ENCODE peak calls at places on chromosomes 11 and 22, in six cellular contexts. One of them, this sample, is unnamed.

GRCh38 chr11:128946646-128947045 is 4.0 kb upstream of the TP53AIP1 start:
- DNase-seq in HepG2: no peak
- DNase-seq in GM23338: no peak
- DNase-seq in K562: no peak
- DNase-seq in H1: no peak
- DNase-seq in WTC11: no peak
- DNase-seq in this sample: no peak

GRCh38 chr22:37675930-37676571 is 615 bp downstream of the LGALS1 start:
- DNase-seq in GM23338: peak; percentile 26
- DNase-seq in WTC11: no peak
- DNase-seq in K562: no peak
- DNase-seq in HepG2: no peak
- DNase-seq in H1: peak; percentile 53
- DNase-seq in this sample: no peak

GRCh38 chr11:94737171-94737611 is 31.0 kb upstream of the AMOTL1 start:
- DNase-seq in WTC11: no peak
- DNase-seq in H1: no peak
- DNase-seq in K562: no peak
- DNase-seq in GM23338: no peak
- DNase-seq in HepG2: peak; percentile 11
- DNase-seq in this sample: no peak

GRCh38 chr11:116605543-116605942 is 167.2 kb downstream of the BUD13 start:
- DNase-seq in HepG2: peak; percentile 58
- DNase-seq in H1: peak; percentile 96
- DNase-seq in WTC11: peak; percentile 95
- DNase-seq in GM23338: peak; percentile 95
- DNase-seq in K562: peak; percentile 40
- DNase-seq in this sample: no peak

GRCh38 chr11:64758330-64759079 is 1.3 kb downstream of the PYGM start:
- DNase-seq in GM23338: no peak
- DNase-seq in H1: no peak
- DNase-seq in K562: peak; percentile 8
- DNase-seq in WTC11: no peak
- DNase-seq in HepG2: no peak
- DNase-seq in this sample: no peak

GRCh38 chr22:32281092-32281491 is 25.9 kb upstream of the SLC5A4 start:
- DNase-seq in HepG2: no peak
- DNase-seq in H1: no peak
- DNase-seq in WTC11: no peak
- DNase-seq in GM23338: no peak
- DNase-seq in K562: no peak
- DNase-seq in this sample: no peak

GRCh38 chr22:36470162-36470993 is 11.1 kb downstream of the TXN2 start:
- DNase-seq in WTC11: peak; percentile 86
- DNase-seq in HepG2: peak; percentile 76
- DNase-seq in H1: peak; percentile 83
- DNase-seq in GM23338: peak; percentile 93
- DNase-seq in K562: peak; percentile 66
- DNase-seq in this sample: no peak

GRCh38 chr11:42631223-42631843 is 680.5 kb upstream of the API5 start:
- DNase-seq in K562: no peak
- DNase-seq in HepG2: peak; percentile 12
- DNase-seq in H1: no peak
- DNase-seq in WTC11: no peak
- DNase-seq in GM23338: peak; percentile 40
- DNase-seq in this sample: no peak

GRCh38 chr11:33507967-33508366 is 192.7 kb downstream of the C11orf91 start:
- DNase-seq in K562: no peak
- DNase-seq in H1: no peak
- DNase-seq in WTC11: peak; percentile 16
- DNase-seq in HepG2: peak; percentile 21
- DNase-seq in GM23338: peak; percentile 77
- DNase-seq in this sample: no peak

GRCh38 chr11:97965849-97966646 is 1054.7 kb upstream of the CNTN5 start:
- DNase-seq in H1: no peak
- DNase-seq in HepG2: no peak
- DNase-seq in WTC11: no peak
- DNase-seq in GM23338: no peak
- DNase-seq in K562: no peak
- DNase-seq in this sample: no peak

GRCh38 chr11:69947772-69948255 is 128.6 kb upstream of the FGF3 start:
- DNase-seq in H1: no peak
- DNase-seq in GM23338: no peak
- DNase-seq in K562: no peak
- DNase-seq in HepG2: no peak
- DNase-seq in WTC11: no peak
- DNase-seq in this sample: no peak

GRCh38 chr11:7569044-7569443 is 55.2 kb downstream of the PPFIBP2 start:
- DNase-seq in HepG2: no peak
- DNase-seq in WTC11: no peak
- DNase-seq in K562: no peak
- DNase-seq in GM23338: no peak
- DNase-seq in H1: no peak
- DNase-seq in this sample: no peak

DNA sequence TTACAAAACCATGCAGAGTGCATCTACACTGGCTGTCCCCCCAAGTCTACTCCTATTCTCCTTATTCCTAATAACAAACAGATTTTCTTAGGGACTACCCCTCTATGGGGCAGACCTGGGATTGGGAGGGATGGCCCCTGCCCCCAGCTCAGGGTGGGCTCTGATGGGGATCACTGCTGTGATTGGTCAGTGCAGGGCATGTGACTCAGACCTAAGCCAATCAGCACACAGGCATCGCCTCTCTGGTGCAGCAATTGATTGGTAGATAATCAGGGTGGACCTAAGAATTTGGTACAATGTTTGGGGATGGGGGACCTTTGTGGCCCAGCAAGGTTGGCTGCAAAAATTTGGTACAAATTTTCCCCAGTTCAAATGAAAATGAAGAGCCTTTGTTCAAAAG is 57.2 kb upstream of the SHANK2 start:
- DNase-seq in K562: peak; percentile 48
- DNase-seq in HepG2: no peak
- DNase-seq in GM23338: no peak
- DNase-seq in WTC11: no peak
- DNase-seq in H1: peak; percentile 35
- DNase-seq in this sample: no peak
- TF ChIP-seq CREB1 in K562: no peak
- TF ChIP-seq CREB1 in HepG2: no peak
- TF ChIP-seq CREB1 in GM23338: no peak
- TF ChIP-seq CREB1 in WTC11: no peak
- TF ChIP-seq CREB1 in H1: no peak
- TF ChIP-seq CREB1 in this sample: no peak

GRCh38 chr22:19483481-19484244 is 3.9 kb downstream of the CDC45 start:
- DNase-seq in WTC11: no peak
- DNase-seq in H1: no peak
- DNase-seq in GM23338: no peak
- DNase-seq in HepG2: no peak
- DNase-seq in K562: no peak
- DNase-seq in this sample: no peak
- TF ChIP-seq CREB1 in WTC11: no peak
- TF ChIP-seq CREB1 in H1: no peak
- TF ChIP-seq CREB1 in GM23338: no peak
- TF ChIP-seq CREB1 in HepG2: no peak
- TF ChIP-seq CREB1 in K562: no peak
- TF ChIP-seq CREB1 in this sample: no peak

GRCh38 chr11:113534625-113535024 is 59.4 kb upstream of the DRD2 start:
- DNase-seq in WTC11: no peak
- DNase-seq in GM23338: no peak
- DNase-seq in K562: no peak
- DNase-seq in HepG2: no peak
- DNase-seq in H1: no peak
- DNase-seq in this sample: no peak

GRCh38 chr11:113531078-113531477 is 55.9 kb upstream of the DRD2 start:
- DNase-seq in K562: no peak
- DNase-seq in HepG2: no peak
- DNase-seq in GM23338: no peak
- DNase-seq in WTC11: no peak
- DNase-seq in H1: no peak
- DNase-seq in this sample: no peak

GRCh38 chr11:113533425-113533698 is 58.2 kb upstream of the DRD2 start:
- DNase-seq in H1: no peak
- DNase-seq in WTC11: no peak
- DNase-seq in HepG2: no peak
- DNase-seq in K562: no peak
- DNase-seq in GM23338: no peak
- DNase-seq in this sample: no peak

GRCh38 chr11:113531575-113532451 is 56.6 kb upstream of the DRD2 start:
- DNase-seq in HepG2: no peak
- DNase-seq in WTC11: no peak
- DNase-seq in K562: no peak
- DNase-seq in H1: no peak
- DNase-seq in GM23338: no peak
- DNase-seq in this sample: no peak

DNA sequence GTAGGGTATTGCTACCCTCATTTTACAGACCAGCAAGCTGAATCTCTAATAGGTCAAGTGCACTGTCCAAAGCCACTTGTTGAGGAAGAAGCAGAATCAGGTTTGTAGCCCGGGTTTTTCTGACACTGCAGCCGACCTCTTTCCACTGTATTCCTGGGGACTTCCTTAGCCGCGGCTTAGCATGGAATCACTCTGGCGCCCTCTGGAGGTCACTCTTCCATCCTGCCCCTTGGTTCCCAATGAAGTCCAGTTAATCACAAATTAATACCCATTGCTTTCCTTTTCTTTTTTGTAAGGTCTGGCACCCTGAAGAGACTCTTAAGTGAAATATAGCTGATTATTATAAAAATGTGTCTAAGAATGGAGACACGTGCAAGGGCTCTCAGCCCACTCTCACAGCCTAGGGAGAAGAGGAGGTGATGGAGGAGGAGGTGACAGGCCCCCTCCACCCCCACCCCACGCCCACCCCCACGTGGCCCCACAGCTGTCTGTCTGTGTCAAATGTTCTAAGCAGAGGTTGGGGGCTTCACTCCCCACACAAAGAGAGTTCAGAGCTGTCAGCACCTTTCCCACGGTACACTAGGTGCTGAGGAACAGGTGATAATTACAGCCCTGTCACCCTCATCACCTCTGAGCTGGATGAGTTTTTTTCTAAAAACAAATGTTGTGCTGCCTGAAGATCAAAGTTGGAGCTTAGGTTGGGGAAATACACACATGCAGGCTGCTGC is 57.7 kb upstream of the DRD2 start:
- DNase-seq in HepG2: peak; percentile 46
- DNase-seq in GM23338: peak; percentile 93
- DNase-seq in WTC11: peak; percentile 85
- DNase-seq in H1: peak; percentile 91
- DNase-seq in K562: peak; percentile 65
- DNase-seq in this sample: no peak
- TF ChIP-seq CREB1 in HepG2: no peak
- TF ChIP-seq CREB1 in GM23338: no peak
- TF ChIP-seq CREB1 in WTC11: no peak
- TF ChIP-seq CREB1 in H1: no peak
- TF ChIP-seq CREB1 in K562: no peak
- TF ChIP-seq CREB1 in this sample: no peak

DNA sequence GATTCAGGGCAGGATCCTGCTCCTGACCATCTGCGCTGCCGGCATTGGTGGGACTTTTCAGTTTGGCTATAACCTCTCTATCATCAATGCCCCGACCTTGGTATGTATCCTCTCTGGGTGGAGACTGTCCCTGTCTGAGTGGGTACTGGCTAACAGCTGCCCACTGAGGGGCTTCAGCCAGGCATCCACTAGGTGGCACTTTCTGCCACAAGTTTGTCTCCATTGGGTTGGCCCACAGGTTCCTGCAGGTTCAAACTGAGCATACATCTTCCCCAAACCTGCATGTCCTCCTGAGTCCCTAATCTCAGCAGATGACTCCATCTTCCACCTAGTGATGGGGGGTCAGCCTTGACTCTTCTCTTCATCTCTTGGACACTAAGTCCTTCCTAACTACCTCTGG is 4.4 kb downstream of the SLC2A11 start:
- DNase-seq in WTC11: peak; percentile 60
- DNase-seq in HepG2: no peak
- DNase-seq in GM23338: peak; percentile 74
- DNase-seq in K562: peak; percentile 57
- DNase-seq in H1: peak; percentile 55
- DNase-seq in this sample: no peak
- TF ChIP-seq CREB1 in WTC11: no peak
- TF ChIP-seq CREB1 in HepG2: no peak
- TF ChIP-seq CREB1 in GM23338: no peak
- TF ChIP-seq CREB1 in K562: no peak
- TF ChIP-seq CREB1 in H1: no peak
- TF ChIP-seq CREB1 in this sample: no peak

GRCh38 chr11:78767409-78767932 is 192.8 kb upstream of the NARS2 start:
- DNase-seq in HepG2: no peak
- DNase-seq in H1: no peak
- DNase-seq in WTC11: no peak
- DNase-seq in K562: no peak
- DNase-seq in GM23338: no peak
- DNase-seq in this sample: no peak
- TF ChIP-seq CREB1 in HepG2: no peak
- TF ChIP-seq CREB1 in H1: no peak
- TF ChIP-seq CREB1 in WTC11: no peak
- TF ChIP-seq CREB1 in K562: no peak
- TF ChIP-seq CREB1 in GM23338: no peak
- TF ChIP-seq CREB1 in this sample: no peak

DNA sequence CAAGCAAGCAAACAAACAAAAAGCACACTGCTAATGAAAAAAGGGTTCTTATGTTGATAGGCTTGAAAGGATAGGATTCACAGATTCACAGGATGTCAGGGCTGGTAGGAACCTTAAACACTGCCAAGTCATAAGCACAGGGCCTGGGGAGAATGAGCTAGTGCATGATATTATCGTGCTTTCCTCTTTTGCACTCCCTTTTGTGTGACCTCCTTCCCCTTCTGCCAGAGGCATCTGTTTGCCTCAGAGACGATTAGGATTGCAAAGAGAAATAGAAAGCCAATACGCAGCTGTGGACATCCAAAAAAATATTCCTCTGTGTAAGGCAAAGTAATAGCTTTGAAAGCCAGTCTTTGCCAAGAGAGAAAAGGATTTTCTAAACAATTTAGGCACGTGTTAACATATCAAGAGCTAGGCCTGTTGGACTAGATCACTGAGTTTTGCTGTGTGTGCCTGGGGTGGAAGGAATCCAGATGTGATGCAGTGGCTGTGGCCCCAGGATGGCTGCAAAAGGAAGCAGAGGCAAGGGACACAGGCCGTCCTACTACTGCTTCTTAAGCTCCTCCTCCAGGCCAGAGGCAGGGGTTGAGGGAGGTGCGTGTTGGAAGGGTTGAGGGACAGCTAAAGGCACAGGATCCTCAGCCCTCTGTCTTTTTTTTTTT is 30.6 kb downstream of the MCHR1 start:
- DNase-seq in K562: peak; percentile 58
- DNase-seq in GM23338: peak; percentile 58
- DNase-seq in HepG2: no peak
- DNase-seq in WTC11: no peak
- DNase-seq in H1: no peak
- DNase-seq in this sample: no peak
- TF ChIP-seq CREB1 in K562: no peak
- TF ChIP-seq CREB1 in GM23338: no peak
- TF ChIP-seq CREB1 in HepG2: no peak
- TF ChIP-seq CREB1 in WTC11: no peak
- TF ChIP-seq CREB1 in H1: no peak
- TF ChIP-seq CREB1 in this sample: no peak